ENCODE peak calls at places on chromosomes 6 and 20, in seven cellular contexts. J is OCI-LY7; E is T-helper 9 cell; C is NCI-H226; K is effector CD4-positive, alpha-beta T cell; S is EL; I is activated CD4-positive, alpha-beta T cell treated with anti-CD3 and anti-CD28 coated beads for 24 hours. Y is an unnamed sample.

GRCh38 chr20:38201356-38201755 is 36.3 kb upstream of the TGM2 start:
- DNase-seq in J (no peak), E (no peak), C (peak), K (no peak), S (peak), I (no peak), Y (no peak)

GRCh38 chr6:130560231-130560630 is 194.4 kb downstream of the TMEM200A start:
- DNase-seq in J (no peak), E (no peak), C (peak), K (no peak), S (peak), I (no peak), Y (no peak)

GRCh38 chr6:48817714-48818113 is 645.3 kb downstream of the MMUT start:
- DNase-seq in J (no peak), E (no peak), C (peak), K (no peak), S (no peak), I (no peak), Y (no peak)

GRCh38 chr20:36924167-36925045 is 27.1 kb downstream of the SAMHD1 start:
- DNase-seq in J (no peak), E (no peak), C (no peak), K (no peak), S (no peak), I (no peak), Y (no peak)

GRCh38 chr6:117615981-117616961 is 14.0 kb upstream of the GOPC start:
- DNase-seq in J (no peak), E (peak), C (no peak), K (peak), S (peak), I (peak), Y (no peak)

GRCh38 chr20:655730-656624 is 3.0 kb upstream of the SRXN1 start:
- DNase-seq in J (no peak), E (no peak), C (no peak), K (no peak), S (no peak), I (no peak), Y (no peak)

GRCh38 chr20:56637576-56637975 is 8.5 kb downstream of the TFAP2C start:
- DNase-seq in J (no peak), E (no peak), C (no peak), K (no peak), S (no peak), I (no peak), Y (no peak)

GRCh38 chr6:108068182-108068581 is 6.4 kb downstream of the OSTM1 start:
- DNase-seq in J (no peak), E (no peak), C (no peak), K (no peak), S (no peak), I (no peak), Y (no peak)

GRCh38 chr20:5171074-5171789 is 44.4 kb downstream of the CDS2 start:
- DNase-seq in J (no peak), E (no peak), C (no peak), K (no peak), S (no peak), I (no peak), Y (no peak)

GRCh38 chr20:40667503-40667902 is 21.5 kb downstream of the MAFB start:
- DNase-seq in J (no peak), E (no peak), C (no peak), K (no peak), S (no peak), I (no peak), Y (no peak)

GRCh38 chr6:50380409-50381105 is 330.8 kb upstream of the DEFB112 start:
- DNase-seq in J (no peak), E (no peak), C (no peak), K (no peak), S (no peak), I (no peak), Y (no peak)

GRCh38 chr6:135304883-135305282 is 123.8 kb downstream of the MYB start:
- DNase-seq in J (no peak), E (no peak), C (no peak), K (no peak), S (no peak), I (no peak), Y (no peak)

GRCh38 chr6:110517034-110517433 is 40.6 kb upstream of the SLC22A16 start:
- DNase-seq in J (no peak), E (no peak), C (no peak), K (no peak), S (no peak), I (no peak), Y (no peak)

GRCh38 chr20:36573798-36574277 is 441 bp downstream of the TGIF2 start:
- DNase-seq in J (peak), E (peak), C (no peak), K (peak), S (peak), I (no peak), Y (peak)

GRCh38 chr20:25397827-25398226 is 7.2 kb upstream of the ABHD12 start:
- DNase-seq in J (no peak), E (no peak), C (peak), K (no peak), S (no peak), I (no peak), Y (no peak)

Y was measured in T-helper 17 cell.